ENCODE peak calls at places on chromosomes 7 and 10, in seven cellular contexts. S, V, R, Z, W, H and C are unnamed samples.

GRCh38 chr7:111920329-111920728 is 285.9 kb downstream of the DOCK4 start:
- DNase-seq in S (no peak), V (no peak), R (no peak), Z (no peak), W (no peak), H (no peak), C (no peak)

GRCh38 chr10:69801434-69802315 is at the start of gene COL13A1:
- DNase-seq in S (peak), V (peak), R (peak), Z (no peak), W (peak), H (peak), C (peak)

GRCh38 chr7:158329686-158330085 is 257.9 kb downstream of the PTPRN2 start:
- DNase-seq in S (no peak), V (no peak), R (no peak), Z (no peak), W (no peak), H (peak), C (no peak)

GRCh38 chr7:108335264-108335918 is 120.8 kb downstream of the NRCAM start:
- DNase-seq in S (peak), V (no peak), R (peak), Z (no peak), W (peak), H (no peak), C (no peak)

GRCh38 chr7:42227523-42227922 is 9.5 kb downstream of the GLI3 start:
- DNase-seq in S (no peak), V (no peak), R (no peak), Z (no peak), W (no peak), H (peak), C (no peak)

GRCh38 chr7:50068026-50068425 is 25.0 kb downstream of the ZPBP start:
- DNase-seq in S (no peak), V (no peak), R (no peak), Z (no peak), W (peak), H (no peak), C (peak)

GRCh38 chr10:69697006-69697405 is 67.0 kb downstream of the FAM241B start:
- DNase-seq in S (no peak), V (no peak), R (no peak), Z (no peak), W (no peak), H (no peak), C (no peak)

GRCh38 chr10:97508342-97508741 is 9.6 kb downstream of the UBTD1 start:
- DNase-seq in S (no peak), V (no peak), R (peak), Z (no peak), W (peak), H (no peak), C (peak)

GRCh38 chr7:80760292-80760691 is 121.8 kb downstream of the CD36 start:
- DNase-seq in S (no peak), V (no peak), R (no peak), Z (no peak), W (no peak), H (no peak), C (no peak)

GRCh38 chr10:1546431-1547110 is 190.8 kb downstream of the ADARB2 start:
- DNase-seq in S (no peak), V (no peak), R (no peak), Z (no peak), W (no peak), H (no peak), C (no peak)

GRCh38 chr7:105399043-105399725 is 10.5 kb upstream of the SRPK2 start:
- DNase-seq in S (no peak), V (no peak), R (no peak), Z (no peak), W (peak), H (no peak), C (no peak)
- TF ChIP-seq CTCF in S (no peak), V (no peak), R (peak), Z (no peak), W (peak), H (peak), C (peak)

GRCh38 chr7:35695987-35696386 is 1.1 kb upstream of the HERPUD2 start:
- DNase-seq in S (no peak), V (no peak), R (no peak), Z (no peak), W (no peak), H (no peak), C (no peak)
- H3K27ac ChIP-seq in S (no peak), V (no peak), R (no peak), Z (no peak), W (no peak), H (no peak), C (no peak)

GRCh38 chr10:48306265-48306869 is at the start of gene MAPK8:
- DNase-seq in S (peak), V (peak), R (peak), Z (peak), W (peak), H (peak), C (peak)
- TF ChIP-seq CTCF in S (no peak), V (no peak), R (no peak), Z (no peak), W (no peak), H (peak), C (no peak)

GRCh38 chr10:13706604-13707003 is 119.8 kb downstream of the PRPF18 start:
- DNase-seq in S (no peak), V (no peak), R (no peak), Z (no peak), W (peak), H (no peak), C (peak)
- H3K27ac ChIP-seq in S (peak), V (no peak), R (peak), Z (peak), W (peak), H (peak), C (peak)

GRCh38 chr7:16795624-16796023 is 9.2 kb downstream of the AGR2 start:
- DNase-seq in S (no peak), V (no peak), R (no peak), Z (no peak), W (no peak), H (no peak), C (no peak)
- TF ChIP-seq CTCF in S (no peak), V (no peak), R (no peak), Z (no peak), W (no peak), H (no peak), C (no peak)

GRCh38 chr7:150633926-150634325 is 1.7 kb upstream of the GIMAP6 start:
- DNase-seq in S (no peak), V (no peak), R (no peak), Z (no peak), W (no peak), H (no peak), C (no peak)
- H3K27ac ChIP-seq in S (no peak), V (no peak), R (no peak), Z (peak), W (no peak), H (no peak), C (no peak)

DNA sequence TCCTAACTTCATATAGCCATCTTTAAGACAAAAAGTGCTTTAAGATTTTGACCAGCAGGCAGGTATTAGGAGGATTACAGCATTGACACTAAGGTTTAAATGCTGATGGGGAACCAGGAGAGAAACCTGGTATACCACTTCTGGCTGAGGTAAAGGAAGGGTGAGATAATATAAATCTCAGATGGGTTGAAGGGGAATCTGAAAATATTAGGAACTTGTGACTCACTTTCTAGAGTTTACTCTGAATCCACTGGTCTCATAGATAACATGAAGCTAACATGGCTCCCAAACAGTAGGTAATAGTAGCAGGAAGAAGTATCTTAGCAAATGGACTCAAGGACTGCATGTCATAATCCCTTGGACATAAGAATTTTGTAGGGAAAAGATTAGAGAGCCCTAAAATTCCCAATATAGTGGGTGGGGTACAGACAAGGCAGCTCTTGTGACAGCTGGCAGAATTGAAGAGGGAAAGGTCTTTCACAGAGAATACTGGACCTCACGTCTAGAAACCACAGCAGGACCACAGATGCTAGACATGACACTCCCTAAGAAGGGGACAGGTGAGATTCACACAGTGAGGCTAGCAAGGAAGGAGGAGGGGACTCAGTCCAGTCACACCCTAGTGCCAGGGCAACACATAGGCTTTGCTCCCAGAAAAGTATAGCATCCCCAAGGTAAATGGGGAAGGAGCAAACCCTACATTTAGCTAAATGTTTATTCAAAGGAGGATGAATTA is 3.5 kb downstream of the PTTG1IP2 start:
- DNase-seq in S (no peak), V (no peak), R (no peak), Z (no peak), W (no peak), H (no peak), C (no peak)
- TF ChIP-seq CTCF in S (no peak), V (no peak), R (no peak), Z (no peak), W (no peak), H (no peak), C (no peak)

GRCh38 chr10:71370031-71370430 is 26.7 kb upstream of the CDH23 start:
- DNase-seq in S (no peak), V (no peak), R (no peak), Z (no peak), W (no peak), H (no peak), C (no peak)
- H3K27ac ChIP-seq in S (no peak), V (no peak), R (no peak), Z (no peak), W (no peak), H (no peak), C (no peak)